ENCODE peak calls at places on chromosome 20, in eight cellular contexts. Q is RWPE1, O is NCI-H510A, V is NCI-H187 treated with DMSO at 0.1 percent for 48 hours, D is GM23248, N is LoVo, M is NCI-H2171 treated with DMSO at 0.1 percent for 48 hours, H is NCI-H1105 treated with DMSO at 0.1 percent for 48 hours. Z is an unnamed sample.

GRCh38 chr20:56429496-56429895 is 17.4 kb downstream of the CASS4 start:
- DNase-seq in D (peak; percentile 84), H (no peak), V (no peak), N (no peak), Q (no peak), O (no peak), M (no peak), Z (no peak)

GRCh38 chr20:42204261-42204660 is 586.1 kb upstream of the CHD6 start:
- DNase-seq in M (no peak), D (no peak), Q (no peak), H (peak; percentile 40), N (no peak), O (no peak), V (no peak), Z (no peak)

GRCh38 chr20:33277471-33278441 is 5.3 kb upstream of the BPIFB1 start:
- DNase-seq in M (peak; percentile 75), N (peak; percentile 16), H (no peak), V (no peak), Q (no peak), O (no peak), D (no peak), Z (no peak)

GRCh38 chr20:37505263-37506165 is 15.5 kb upstream of the NNAT start:
- DNase-seq in N (no peak), V (no peak), D (no peak), M (peak; percentile 32), Q (no peak), O (no peak), H (no peak), Z (no peak)

GRCh38 chr20:15220778-15221565 is 883.6 kb upstream of the FLRT3 start:
- DNase-seq in V (no peak), H (no peak), Q (peak; percentile 50), D (peak; percentile 50), M (no peak), O (no peak), N (no peak), Z (no peak)

GRCh38 chr20:35660122-35660937 is 4.4 kb downstream of the CPNE1 start:
- DNase-seq in V (no peak), Q (no peak), H (no peak), M (no peak), D (no peak), N (no peak), O (no peak), Z (no peak)

GRCh38 chr20:47682916-47683315 is 102.4 kb downstream of the SULF2 start:
- DNase-seq in Q (no peak), M (no peak), H (no peak), N (no peak), D (no peak), O (no peak), V (no peak), Z (no peak)

GRCh38 chr20:18440403-18440802 is 26.4 kb downstream of the DZANK1 start:
- DNase-seq in H (no peak), O (no peak), N (no peak), M (no peak), V (no peak), Q (no peak), D (no peak), Z (no peak)

GRCh38 chr20:32645134-32645533 is 28.6 kb downstream of the C20orf203 start:
- DNase-seq in V (no peak), N (no peak), Q (no peak), H (no peak), M (no peak), O (no peak), D (no peak), Z (no peak)

GRCh38 chr20:35395728-35396127 is 16.0 kb downstream of the UQCC1 start:
- DNase-seq in Q (no peak), O (no peak), D (peak; percentile 85), N (no peak), V (no peak), H (no peak), M (no peak), Z (no peak)

GRCh38 chr20:46215913-46216707 is 92.2 kb downstream of the CDH22 start:
- DNase-seq in D (peak; percentile 15), Q (peak; percentile 51), O (no peak), V (no peak), H (no peak), M (peak; percentile 39), N (peak; percentile 63), Z (no peak)

GRCh38 chr20:5113615-5113986 is 6.2 kb downstream of the PCNA start:
- DNase-seq in O (no peak), H (no peak), N (no peak), V (no peak), D (no peak), Q (no peak), M (peak; percentile 62), Z (no peak)

GRCh38 chr20:57128051-57128757 is 138.2 kb downstream of the BMP7 start:
- DNase-seq in N (no peak), M (no peak), V (no peak), D (no peak), O (no peak), Q (no peak), H (no peak), Z (no peak)

GRCh38 chr20:1299522-1299921 is 29.4 kb downstream of the SDCBP2 start:
- DNase-seq in N (no peak), H (peak; percentile 1), O (peak; percentile 46), V (no peak), Q (peak; percentile 38), M (no peak), D (no peak), Z (no peak)

GRCh38 chr20:47726632-47727031 is 58.6 kb downstream of the SULF2 start:
- DNase-seq in D (no peak), O (no peak), Q (no peak), H (no peak), M (no peak), N (no peak), V (no peak), Z (no peak)

GRCh38 chr20:23399568-23400241 is 21.6 kb downstream of the NAPB start:
- DNase-seq in M (peak; percentile 4), D (peak; percentile 80), H (no peak), V (no peak), Q (no peak), O (peak; percentile 6), N (no peak), Z (no peak)

GRCh38 chr20:35252037-35252461 is 25.6 kb downstream of the MMP24 start:
- DNase-seq in O (no peak), D (no peak), N (no peak), H (no peak), Q (no peak), M (no peak), V (no peak), Z (peak; percentile 88)

GRCh38 chr20:62163986-62164762 is 18.7 kb upstream of the MTG2 start:
- DNase-seq in H (no peak), O (no peak), D (no peak), N (no peak), Q (no peak), V (no peak), M (no peak), Z (no peak)

GRCh38 chr20:4569092-4569491 is 152.6 kb upstream of the PRND start:
- DNase-seq in Q (no peak), O (no peak), D (no peak), M (peak; percentile 6), N (no peak), H (no peak), V (no peak), Z (no peak)

GRCh38 chr20:41141153-41141815 is 3.9 kb downstream of the PLCG1 start:
- DNase-seq in O (no peak), Q (no peak), V (no peak), H (no peak), M (no peak), D (peak; percentile 31), N (no peak), Z (no peak)

GRCh38 chr20:7493311-7493710 is 446.9 kb downstream of the HAO1 start:
- DNase-seq in M (no peak), Q (no peak), D (no peak), H (no peak), N (no peak), V (no peak), O (no peak), Z (no peak)

GRCh38 chr20:38843346-38843745 is 37.8 kb downstream of the PPP1R16B start:
- DNase-seq in H (no peak), D (no peak), Q (no peak), O (no peak), N (no peak), M (no peak), V (no peak), Z (no peak)

GRCh38 chr20:25125636-25126035 is 43.7 kb upstream of the VSX1 start:
- DNase-seq in D (no peak), M (peak; percentile 82), V (no peak), Q (no peak), N (no peak), H (no peak), O (no peak), Z (no peak)

GRCh38 chr20:56826306-56826970 is 197.3 kb downstream of the TFAP2C start:
- DNase-seq in O (no peak), V (no peak), N (no peak), M (no peak), D (peak; percentile 84), Q (no peak), H (no peak), Z (no peak)

GRCh38 chr20:56439784-56440291 is 27.8 kb downstream of the CASS4 start:
- DNase-seq in M (no peak), H (no peak), N (no peak), D (peak; percentile 99), Q (no peak), O (no peak), V (no peak), Z (no peak)

GRCh38 chr20:44033873-44034272 is 119.2 kb downstream of the TOX2 start:
- DNase-seq in Q (no peak), N (no peak), O (no peak), V (no peak), D (no peak), M (no peak), H (no peak), Z (no peak)

GRCh38 chr20:14919473-14920157 is 582.2 kb upstream of the FLRT3 start:
- DNase-seq in N (peak; percentile 32), V (no peak), D (peak; percentile 19), Q (peak; percentile 76), M (peak; percentile 61), O (peak; percentile 66), H (peak; percentile 86), Z (no peak)

GRCh38 chr20:34240121-34240520 is 1.1 kb upstream of the ASIP start:
- DNase-seq in O (no peak), Q (no peak), D (no peak), N (no peak), V (no peak), M (no peak), H (no peak), Z (no peak)

GRCh38 chr20:34629904-34630303 is 47.0 kb downstream of the PIGU start:
- DNase-seq in M (no peak), O (no peak), Q (no peak), D (no peak), N (no peak), V (no peak), H (no peak), Z (no peak)

GRCh38 chr20:38167851-38168760 is 3.0 kb upstream of the TGM2 start:
- DNase-seq in O (no peak), N (peak; percentile 22), Q (peak; percentile 92), M (no peak), V (no peak), D (peak; percentile 89), H (no peak), Z (no peak)

GRCh38 chr20:1503564-1504227 is 12.5 kb upstream of the SIRPB2 start:
- DNase-seq in M (peak; percentile 98), V (peak; percentile 58), D (peak; percentile 95), O (peak; percentile 44), H (peak; percentile 91), N (peak; percentile 83), Q (peak; percentile 86), Z (peak; percentile 55)

GRCh38 chr20:4581838-4582237 is 139.9 kb upstream of the PRND start:
- DNase-seq in V (no peak), H (no peak), N (no peak), Q (no peak), M (no peak), O (no peak), D (no peak), Z (no peak)

GRCh38 chr20:50378170-50379000 is 131.8 kb upstream of the PTPN1 start:
- DNase-seq in M (no peak), D (no peak), N (no peak), O (no peak), Q (no peak), H (no peak), V (no peak), Z (no peak)

GRCh38 chr20:18666803-18667460 is 79.1 kb downstream of the DTD1 start:
- DNase-seq in Q (no peak), H (peak; percentile 96), D (peak; percentile 11), O (peak; percentile 98), V (peak; percentile 81), M (peak; percentile 100), N (no peak), Z (no peak)

Z was measured in immature natural killer cell.